ENCODE peak calls at places on chromosome 16, in eight cellular contexts. One of them, this sample, is unnamed.

GRCh38 chr16:505479-506245 is 21.9 kb upstream of the CAPN15 start:
- DNase-seq in T-cell: no peak
- DNase-seq in head of caudate nucleus: peak
- DNase-seq in ovary: no peak
- DNase-seq in stimulated activated naive CD8-positive, alpha-beta T cell treated with anti-CD3 and anti-CD28 coated beads, Interleukin-15, Interleukin-2, amounts not matched to agents 100 U/mL and 50 U/mL, for 24 hours: no peak
- DNase-seq in cardiac fibroblast: no peak
- DNase-seq in stromal cell of bone marrow: no peak
- DNase-seq in hypothalamus: no peak
- DNase-seq in this sample: no peak

GRCh38 chr16:54597222-54597621 is 310.6 kb upstream of the IRX3 start:
- DNase-seq in head of caudate nucleus: no peak
- DNase-seq in stromal cell of bone marrow: no peak
- DNase-seq in stimulated activated naive CD8-positive, alpha-beta T cell treated with anti-CD3 and anti-CD28 coated beads, Interleukin-15, Interleukin-2, amounts not matched to agents 100 U/mL and 50 U/mL, for 24 hours: no peak
- DNase-seq in ovary: no peak
- DNase-seq in T-cell: no peak
- DNase-seq in hypothalamus: no peak
- DNase-seq in cardiac fibroblast: no peak
- DNase-seq in this sample: no peak

GRCh38 chr16:50884066-50884860 is 142.4 kb downstream of the CYLD start:
- DNase-seq in stromal cell of bone marrow: no peak
- DNase-seq in stimulated activated naive CD8-positive, alpha-beta T cell treated with anti-CD3 and anti-CD28 coated beads, Interleukin-15, Interleukin-2, amounts not matched to agents 100 U/mL and 50 U/mL, for 24 hours: peak
- DNase-seq in ovary: no peak
- DNase-seq in T-cell: peak
- DNase-seq in cardiac fibroblast: no peak
- DNase-seq in hypothalamus: no peak
- DNase-seq in head of caudate nucleus: no peak
- DNase-seq in this sample: no peak

GRCh38 chr16:79932564-79932963 is 332.0 kb upstream of the MAF start:
- DNase-seq in stromal cell of bone marrow: no peak
- DNase-seq in head of caudate nucleus: no peak
- DNase-seq in ovary: no peak
- DNase-seq in stimulated activated naive CD8-positive, alpha-beta T cell treated with anti-CD3 and anti-CD28 coated beads, Interleukin-15, Interleukin-2, amounts not matched to agents 100 U/mL and 50 U/mL, for 24 hours: no peak
- DNase-seq in hypothalamus: no peak
- DNase-seq in cardiac fibroblast: no peak
- DNase-seq in T-cell: no peak
- DNase-seq in this sample: no peak

GRCh38 chr16:6932871-6933390 is 399.7 kb upstream of the RBFOX1 start:
- DNase-seq in T-cell: no peak
- DNase-seq in ovary: no peak
- DNase-seq in stimulated activated naive CD8-positive, alpha-beta T cell treated with anti-CD3 and anti-CD28 coated beads, Interleukin-15, Interleukin-2, amounts not matched to agents 100 U/mL and 50 U/mL, for 24 hours: no peak
- DNase-seq in stromal cell of bone marrow: no peak
- DNase-seq in cardiac fibroblast: no peak
- DNase-seq in head of caudate nucleus: no peak
- DNase-seq in hypothalamus: no peak
- DNase-seq in this sample: no peak

GRCh38 chr16:54957403-54957802 is 26.7 kb downstream of the IRX5 start:
- DNase-seq in T-cell: no peak
- DNase-seq in stromal cell of bone marrow: no peak
- DNase-seq in ovary: no peak
- DNase-seq in hypothalamus: no peak
- DNase-seq in head of caudate nucleus: no peak
- DNase-seq in cardiac fibroblast: peak
- DNase-seq in stimulated activated naive CD8-positive, alpha-beta T cell treated with anti-CD3 and anti-CD28 coated beads, Interleukin-15, Interleukin-2, amounts not matched to agents 100 U/mL and 50 U/mL, for 24 hours: peak
- DNase-seq in this sample: no peak

GRCh38 chr16:12674096-12674495 is 129.6 kb downstream of the CPPED1 start:
- DNase-seq in head of caudate nucleus: no peak
- DNase-seq in T-cell: no peak
- DNase-seq in cardiac fibroblast: peak
- DNase-seq in ovary: no peak
- DNase-seq in stromal cell of bone marrow: peak
- DNase-seq in hypothalamus: no peak
- DNase-seq in stimulated activated naive CD8-positive, alpha-beta T cell treated with anti-CD3 and anti-CD28 coated beads, Interleukin-15, Interleukin-2, amounts not matched to agents 100 U/mL and 50 U/mL, for 24 hours: no peak
- DNase-seq in this sample: no peak

GRCh38 chr16:25264599-25264998 is 7.0 kb upstream of the ZKSCAN2 start:
- DNase-seq in ovary: no peak
- DNase-seq in stromal cell of bone marrow: no peak
- DNase-seq in cardiac fibroblast: peak
- DNase-seq in T-cell: no peak
- DNase-seq in hypothalamus: no peak
- DNase-seq in head of caudate nucleus: no peak
- DNase-seq in stimulated activated naive CD8-positive, alpha-beta T cell treated with anti-CD3 and anti-CD28 coated beads, Interleukin-15, Interleukin-2, amounts not matched to agents 100 U/mL and 50 U/mL, for 24 hours: peak
- DNase-seq in this sample: no peak

GRCh38 chr16:31356566-31357323 is 1.8 kb downstream of the ITGAX start:
- DNase-seq in hypothalamus: no peak
- DNase-seq in T-cell: no peak
- DNase-seq in cardiac fibroblast: no peak
- DNase-seq in ovary: no peak
- DNase-seq in head of caudate nucleus: no peak
- DNase-seq in stimulated activated naive CD8-positive, alpha-beta T cell treated with anti-CD3 and anti-CD28 coated beads, Interleukin-15, Interleukin-2, amounts not matched to agents 100 U/mL and 50 U/mL, for 24 hours: peak
- DNase-seq in stromal cell of bone marrow: no peak
- DNase-seq in this sample: no peak

GRCh38 chr16:4700380-4700996 is 7.1 kb downstream of the NUDT16L1 start:
- DNase-seq in stromal cell of bone marrow: no peak
- DNase-seq in cardiac fibroblast: no peak
- DNase-seq in head of caudate nucleus: no peak
- DNase-seq in hypothalamus: no peak
- DNase-seq in stimulated activated naive CD8-positive, alpha-beta T cell treated with anti-CD3 and anti-CD28 coated beads, Interleukin-15, Interleukin-2, amounts not matched to agents 100 U/mL and 50 U/mL, for 24 hours: no peak
- DNase-seq in ovary: no peak
- DNase-seq in T-cell: no peak
- DNase-seq in this sample: no peak

GRCh38 chr16:11585460-11586374 is 1.0 kb downstream of the LITAF start:
- DNase-seq in head of caudate nucleus: no peak
- DNase-seq in ovary: peak
- DNase-seq in stimulated activated naive CD8-positive, alpha-beta T cell treated with anti-CD3 and anti-CD28 coated beads, Interleukin-15, Interleukin-2, amounts not matched to agents 100 U/mL and 50 U/mL, for 24 hours: peak
- DNase-seq in T-cell: no peak
- DNase-seq in cardiac fibroblast: peak
- DNase-seq in hypothalamus: no peak
- DNase-seq in stromal cell of bone marrow: no peak
- DNase-seq in this sample: peak

GRCh38 chr16:81633147-81633619 is 145.9 kb upstream of the PLCG2 start:
- DNase-seq in stromal cell of bone marrow: no peak
- DNase-seq in cardiac fibroblast: no peak
- DNase-seq in ovary: no peak
- DNase-seq in head of caudate nucleus: no peak
- DNase-seq in hypothalamus: no peak
- DNase-seq in T-cell: peak
- DNase-seq in stimulated activated naive CD8-positive, alpha-beta T cell treated with anti-CD3 and anti-CD28 coated beads, Interleukin-15, Interleukin-2, amounts not matched to agents 100 U/mL and 50 U/mL, for 24 hours: peak
- DNase-seq in this sample: no peak

GRCh38 chr16:28311913-28312312 is 19.6 kb downstream of the SBK1 start:
- DNase-seq in stimulated activated naive CD8-positive, alpha-beta T cell treated with anti-CD3 and anti-CD28 coated beads, Interleukin-15, Interleukin-2, amounts not matched to agents 100 U/mL and 50 U/mL, for 24 hours: peak
- DNase-seq in cardiac fibroblast: no peak
- DNase-seq in T-cell: no peak
- DNase-seq in hypothalamus: no peak
- DNase-seq in stromal cell of bone marrow: no peak
- DNase-seq in head of caudate nucleus: no peak
- DNase-seq in ovary: no peak
- DNase-seq in this sample: no peak

GRCh38 chr16:22001591-22001990 is 675 bp upstream of the PDZD9 start:
- DNase-seq in hypothalamus: no peak
- DNase-seq in head of caudate nucleus: no peak
- DNase-seq in stromal cell of bone marrow: peak
- DNase-seq in T-cell: no peak
- DNase-seq in cardiac fibroblast: peak
- DNase-seq in ovary: no peak
- DNase-seq in stimulated activated naive CD8-positive, alpha-beta T cell treated with anti-CD3 and anti-CD28 coated beads, Interleukin-15, Interleukin-2, amounts not matched to agents 100 U/mL and 50 U/mL, for 24 hours: no peak
- DNase-seq in this sample: no peak